ENCODE peak calls at places on chromosome 10, in four cellular contexts. N, G, R and T are unnamed samples.

GRCh38 chr10:131933016-131933694 is 32.3 kb downstream of the PPP2R2D start:
- DNase-seq in G (no peak), R (no peak), N (no peak), T (no peak)

GRCh38 chr10:24793648-24794379 is 70.1 kb upstream of the ARHGAP21 start:
- DNase-seq in N (peak), R (no peak), G (no peak), T (peak)

GRCh38 chr10:67976292-67977245 is 92.1 kb downstream of the SIRT1 start:
- DNase-seq in N (peak), R (peak), G (no peak), T (no peak)

GRCh38 chr10:1736972-1737221 is 428 bp downstream of the ADARB2 start:
- DNase-seq in R (no peak), N (no peak), G (no peak), T (no peak)

GRCh38 chr10:97515260-97515978 is 16.7 kb downstream of the UBTD1 start:
- DNase-seq in G (no peak), N (no peak), R (no peak), T (no peak)

GRCh38 chr10:84348860-84349259 is 20.5 kb downstream of the CCSER2 start:
- DNase-seq in R (peak), G (no peak), N (peak), T (peak)

GRCh38 chr10:110110338-110110737 is 97.1 kb upstream of the MXI1 start:
- DNase-seq in R (no peak), G (no peak), N (no peak), T (no peak)

GRCh38 chr10:94853065-94853464 is 85.4 kb upstream of the CYP2C9 start:
- DNase-seq in N (no peak), G (no peak), R (no peak), T (no peak)

GRCh38 chr10:44334621-44335184 is 50.2 kb downstream of the CXCL12 start:
- DNase-seq in R (no peak), G (no peak), N (peak), T (no peak)

GRCh38 chr10:74637685-74638084 is 188.7 kb upstream of the KAT6B start:
- DNase-seq in N (no peak), G (no peak), R (no peak), T (no peak)

GRCh38 chr10:683448-684071 is 5.9 kb downstream of the DIP2C start:
- DNase-seq in G (no peak), R (peak), N (peak), T (no peak)

GRCh38 chr10:99346247-99346646 is 17.1 kb downstream of the CNNM1 start:
- DNase-seq in G (no peak), R (peak), N (peak), T (peak)

GRCh38 chr10:104906112-104906511 is 265.0 kb downstream of the SORCS3 start:
- DNase-seq in G (no peak), N (no peak), R (no peak), T (no peak)

GRCh38 chr10:132684164-132684891 is 101.6 kb downstream of the NKX6-2 start:
- DNase-seq in R (no peak), G (peak), N (peak), T (peak)

GRCh38 chr10:13961853-13962252 is 368.9 kb downstream of the FRMD4A start:
- DNase-seq in N (no peak), R (no peak), G (no peak), T (no peak)

GRCh38 chr10:69407621-69408301 is 9.0 kb downstream of the TACR2 start:
- DNase-seq in G (no peak), R (no peak), N (no peak), T (no peak)

GRCh38 chr10:78053201-78053868 is 19.7 kb downstream of the RPS24 start:
- DNase-seq in G (no peak), R (no peak), N (no peak), T (peak)

GRCh38 chr10:35195361-35196306 is 69.0 kb downstream of the CREM start:
- DNase-seq in G (peak), R (peak), N (peak), T (peak)

GRCh38 chr10:99689461-99689860 is 30.2 kb downstream of the ENTPD7 start:
- DNase-seq in G (no peak), R (no peak), N (peak), T (no peak)

GRCh38 chr10:33982995-33983394 is 648.5 kb upstream of the NRP1 start:
- DNase-seq in N (no peak), R (no peak), G (no peak), T (peak)

GRCh38 chr10:110496553-110497437 is 912 bp upstream of the DUSP5 start:
- DNase-seq in R (no peak), N (no peak), G (no peak), T (no peak)

GRCh38 chr10:102645388-102645740 is 1.1 kb downstream of the TRIM8 start:
- DNase-seq in G (no peak), N (no peak), R (no peak), T (no peak)

GRCh38 chr10:43965033-43965917 is 316.6 kb upstream of the ZNF32 start:
- DNase-seq in G (no peak), R (peak), N (peak), T (no peak)

GRCh38 chr10:89295597-89295996 is 6.2 kb upstream of the IFIT2 start:
- DNase-seq in R (no peak), G (no peak), N (peak), T (peak)

GRCh38 chr10:117619710-117620405 is 77.3 kb downstream of the EMX2 start:
- DNase-seq in R (no peak), N (no peak), G (no peak), T (no peak)